ENCODE peak calls at places on chromosome 2, in nine cellular contexts. I is AG09309, W is psoas muscle, D is left lung, J is heart right ventricle, N is transverse colon, Z is IMR-90, L is epithelial cell of esophagus, V is bronchial epithelial cell. E is an unnamed sample.
A peak's percentile ranks its signal among the peaks of the same experiment; 100 is the strongest.

GRCh38 chr2:225465827-225466226 is 66.3 kb downstream of the NYAP2 start:
- DNase-seq in J (no peak), W (no peak), V (no peak), N (no peak), Z (no peak), D (no peak), L (no peak), I (no peak), E (no peak)

GRCh38 chr2:16487686-16488085 is 177.9 kb downstream of the CYRIA start:
- DNase-seq in N (no peak), I (no peak), D (no peak), V (peak; percentile 61), L (peak; percentile 75), W (no peak), Z (peak; percentile 13), J (no peak), E (peak; percentile 28)

GRCh38 chr2:186697536-186697935 is 3.7 kb downstream of the FAM171B start:
- DNase-seq in Z (peak; percentile 51), D (no peak), V (peak; percentile 87), J (no peak), L (peak; percentile 60), I (no peak), N (no peak), W (no peak), E (no peak)

GRCh38 chr2:55011741-55012574 is 38.3 kb downstream of the RTN4 start:
- DNase-seq in Z (no peak), N (no peak), I (no peak), D (no peak), J (no peak), V (peak; percentile 26), L (no peak), W (no peak), E (no peak)

GRCh38 chr2:240060977-240061591 is 7.8 kb upstream of the OR6B3 start:
- DNase-seq in N (peak; percentile 20), Z (peak; percentile 57), D (no peak), V (peak; percentile 63), W (no peak), I (peak; percentile 17), J (no peak), L (peak; percentile 67), E (peak; percentile 54)

GRCh38 chr2:168811670-168812069 is 9.2 kb downstream of the NOSTRIN start:
- DNase-seq in Z (no peak), V (no peak), I (no peak), W (no peak), N (no peak), J (no peak), L (no peak), D (no peak), E (no peak)

GRCh38 chr2:132991464-132992045 is 321.6 kb upstream of the LYPD1 start:
- DNase-seq in I (no peak), V (no peak), J (no peak), L (no peak), D (no peak), Z (no peak), W (no peak), N (no peak), E (no peak)

GRCh38 chr2:30957591-30957990 is 150.3 kb upstream of the CAPN13 start:
- DNase-seq in W (no peak), V (no peak), L (no peak), D (no peak), I (no peak), J (no peak), N (no peak), Z (no peak), E (no peak)

GRCh38 chr2:213022987-213023386 is 128.4 kb downstream of the IKZF2 start:
- DNase-seq in D (no peak), I (no peak), V (no peak), Z (no peak), N (no peak), W (no peak), L (no peak), J (no peak), E (no peak)

GRCh38 chr2:174729797-174730529 is 34.3 kb downstream of the CHRNA1 start:
- DNase-seq in Z (peak; percentile 10), J (no peak), V (no peak), N (no peak), D (no peak), L (peak; percentile 18), W (peak; percentile 24), I (no peak), E (peak; percentile 26)

GRCh38 chr2:42180300-42180699 is 11.1 kb downstream of the EML4 start:
- DNase-seq in J (no peak), V (no peak), L (no peak), N (no peak), Z (no peak), D (no peak), I (no peak), W (no peak), E (no peak)

GRCh38 chr2:68292108-68292710 is 27.5 kb downstream of the CNRIP1 start:
- DNase-seq in W (no peak), Z (peak; percentile 37), L (peak; percentile 65), J (no peak), N (no peak), D (no peak), I (no peak), V (peak; percentile 49), E (no peak)

GRCh38 chr2:207561386-207562080 is 31.8 kb downstream of the CREB1 start:
- DNase-seq in W (no peak), V (no peak), I (no peak), Z (peak; percentile 43), N (no peak), D (no peak), L (no peak), J (no peak), E (no peak)

GRCh38 chr2:105636109-105636740 is 108.5 kb upstream of the NCK2 start:
- DNase-seq in J (no peak), D (no peak), W (no peak), Z (no peak), N (no peak), V (no peak), L (no peak), I (no peak), E (no peak)

GRCh38 chr2:119756837-119757236 is 2.9 kb upstream of the PTPN4 start:
- DNase-seq in W (peak; percentile 78), N (peak; percentile 19), I (peak; percentile 46), Z (peak; percentile 87), L (peak; percentile 83), D (peak; percentile 44), V (peak; percentile 89), J (peak; percentile 56), E (peak; percentile 88)

GRCh38 chr2:219475697-219476604 is 22.7 kb upstream of the GMPPA start:
- DNase-seq in W (peak; percentile 66), I (no peak), L (peak; percentile 61), Z (peak; percentile 45), D (peak; percentile 90), V (peak; percentile 43), N (peak; percentile 78), J (peak; percentile 77), E (peak; percentile 72)

GRCh38 chr2:168231609-168232241 is 15.7 kb downstream of the STK39 start:
- DNase-seq in N (no peak), Z (no peak), L (no peak), I (no peak), V (no peak), J (peak; percentile 14), W (no peak), D (no peak), E (no peak)

GRCh38 chr2:157194097-157194688 is 63.3 kb upstream of the GALNT5 start:
- DNase-seq in L (peak; percentile 68), V (peak; percentile 61), I (peak; percentile 37), J (no peak), N (peak; percentile 10), Z (peak; percentile 72), D (no peak), W (no peak), E (peak; percentile 2)

DNA sequence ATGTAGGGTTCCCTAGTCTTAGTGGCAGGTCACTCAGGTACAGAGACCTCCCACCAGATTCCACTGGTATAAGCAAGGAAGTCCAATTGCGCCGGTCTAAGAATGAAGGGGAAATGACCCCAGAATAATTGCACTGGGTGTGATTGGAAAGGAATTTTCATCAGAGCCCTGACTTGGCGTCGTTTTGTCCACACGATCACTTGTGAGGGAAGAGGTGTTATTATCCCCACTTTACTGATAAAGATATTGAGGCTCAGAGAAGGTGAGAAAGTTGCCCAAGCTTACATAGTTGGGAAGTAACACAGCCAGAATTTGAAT is 61.5 kb downstream of the CIB4 start:
- DNase-seq in J (no peak), N (no peak), I (no peak), W (no peak), Z (no peak), L (no peak), V (no peak), D (no peak), E (no peak)
- TF ChIP-seq CTCF in J (no peak), N (no peak), I (no peak), W (no peak), Z (no peak), L (no peak), V (no peak), D (no peak), E (no peak)

DNA sequence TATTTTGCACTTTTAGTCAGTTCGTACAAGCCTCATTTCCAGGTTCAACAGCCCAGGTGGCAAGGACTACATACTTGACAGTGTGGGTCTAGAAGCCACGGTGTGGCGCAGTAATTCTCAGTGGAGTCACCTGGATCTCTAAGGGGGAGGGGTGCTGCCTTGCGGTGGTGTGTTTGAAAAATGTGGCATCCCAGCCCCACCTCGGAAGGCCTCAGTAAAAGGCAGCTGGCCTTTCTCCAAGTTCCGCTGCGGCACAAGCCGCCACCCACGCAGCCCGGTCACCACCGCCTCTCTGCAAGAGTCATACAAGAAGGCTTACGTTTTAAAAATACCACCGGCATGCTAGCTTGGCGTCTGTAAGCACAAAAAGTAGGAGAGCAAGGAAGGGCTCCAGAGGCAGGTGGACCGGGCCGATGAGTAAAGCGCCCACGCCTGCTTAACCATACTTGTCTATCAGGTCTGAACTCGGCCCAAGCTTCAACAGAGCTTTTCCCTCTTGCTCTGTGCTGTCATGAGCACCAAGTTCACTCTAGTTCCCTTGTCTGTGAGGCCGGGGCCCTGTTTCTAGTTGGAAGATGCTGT is 49.5 kb downstream of the SPRED2 start:
- DNase-seq in D (peak; percentile 95), V (peak; percentile 97), I (peak; percentile 72), W (peak; percentile 83), L (peak; percentile 99), N (peak; percentile 89), Z (peak; percentile 98), J (peak; percentile 75), E (peak; percentile 98)
- H3K4me3 ChIP-seq in D (no peak overlapping the region), V (no peak overlapping the region), I (no peak overlapping the region), W (peak overlapping the region; percentile 33), L (no peak overlapping the region), N (no peak overlapping the region), Z (no peak overlapping the region), J (peak overlapping the region; percentile 32), E (no peak overlapping the region)

DNA sequence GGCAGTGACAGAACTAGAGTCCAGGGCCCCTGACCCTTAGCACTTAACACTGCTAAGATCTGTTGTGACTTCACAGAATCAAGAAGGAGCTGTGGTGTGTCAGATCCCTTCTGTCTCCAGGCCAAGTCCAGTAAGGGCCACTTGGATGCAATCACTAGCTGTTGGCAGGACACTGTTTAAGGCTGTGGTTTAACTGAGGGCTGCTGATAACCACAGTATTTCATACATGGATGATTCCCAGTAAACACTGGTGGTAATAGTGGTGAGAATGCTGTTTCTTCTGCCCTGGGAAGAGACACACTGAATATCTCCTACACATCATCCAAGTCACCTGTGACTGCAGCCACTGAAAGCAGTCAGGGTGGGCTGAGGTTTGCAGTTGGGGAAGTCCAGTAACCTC is 77.7 kb upstream of the FBXO11 start:
- DNase-seq in J (no peak), N (no peak), L (no peak), W (no peak), D (no peak), V (no peak), I (no peak), Z (no peak), E (peak; percentile 4)
- TF ChIP-seq CTCF in J (no peak), N (no peak), L (no peak), W (no peak), D (no peak), V (no peak), I (no peak), Z (no peak), E (no peak)

GRCh38 chr2:98158305-98158704 is 71.3 kb downstream of the VWA3B start:
- DNase-seq in W (peak; percentile 33), Z (no peak), I (no peak), D (no peak), J (peak; percentile 42), L (no peak), N (no peak), V (no peak), E (no peak)
- H3K4me3 ChIP-seq in W (no peak overlapping the region), Z (no peak overlapping the region), I (no peak overlapping the region), D (no peak overlapping the region), J (no peak overlapping the region), L (no peak overlapping the region), N (no peak overlapping the region), V (no peak overlapping the region), E (no peak overlapping the region)